ENCODE peak calls at places on chromosomes 13 and 19, in seven cellular contexts. N is activated naive CD4-positive, alpha-beta T cell treated with Interleukin-2 at 50 U/mL for 16 hours; C is non-pigmented ciliary epithelial cell; V is Caki2; W is stimulated activated naive B cell treated with anti-CD40 and anti-IgM and Interleukin-4, amounts not matched to agents 10 μg/mL and 1 μg/mL and 100 μg/mL, for 72 hours; T is activated CD4-positive, alpha-beta T cell treated with anti-CD3 and anti-CD28 coated beads, Interleukin-2, amount 10 ng/mL, durations not matched to agents 7 days and 5 days; U is RCC 7860. H is an unnamed sample.

GRCh38 chr13:70170689-70171088 is 62.4 kb upstream of the KLHL1 start:
- DNase-seq in W (no peak), U (no peak), T (no peak), C (no peak), N (no peak), V (no peak), H (no peak)

GRCh38 chr13:75353786-75354193 is 128.2 kb downstream of the TBC1D4 start:
- DNase-seq in V (no peak), T (no peak), U (no peak), C (no peak), W (no peak), N (no peak), H (no peak)

GRCh38 chr13:21124853-21125252 is 51.5 kb downstream of the SKA3 start:
- DNase-seq in W (no peak), N (no peak), V (peak), C (no peak), T (no peak), U (peak), H (peak)

GRCh38 chr13:21541980-21542379 is 62.0 kb downstream of the MICU2 start:
- DNase-seq in N (no peak), W (no peak), V (no peak), C (no peak), U (no peak), T (no peak), H (no peak)

GRCh38 chr19:55346725-55347441 is 7.2 kb downstream of the KMT5C start:
- DNase-seq in W (no peak), V (no peak), U (no peak), N (no peak), T (no peak), C (no peak), H (no peak)

GRCh38 chr13:21034602-21035190 is 26.7 kb downstream of the LATS2 start:
- DNase-seq in W (no peak), V (no peak), N (no peak), U (peak), T (no peak), C (no peak), H (peak)

GRCh38 chr13:39415403-39415802 is 187.6 kb downstream of the LHFPL6 start:
- DNase-seq in U (no peak), T (no peak), N (no peak), W (no peak), C (no peak), V (peak), H (no peak)

GRCh38 chr19:35549174-35549788 is 3.9 kb downstream of the TMEM147 start:
- DNase-seq in V (peak), T (peak), W (no peak), N (peak), C (no peak), U (peak), H (peak)

GRCh38 chr19:18772620-18773587 is 18.2 kb downstream of the COMP start:
- DNase-seq in U (no peak), T (no peak), N (no peak), V (no peak), W (no peak), C (no peak), H (no peak)

GRCh38 chr19:35125746-35126623 is 8.9 kb downstream of the LGI4 start:
- DNase-seq in N (no peak), V (no peak), U (no peak), T (no peak), W (no peak), C (no peak), H (no peak)

GRCh38 chr19:29067831-29068230 is 145.1 kb downstream of the UQCRFS1 start:
- DNase-seq in U (no peak), C (no peak), V (no peak), N (no peak), W (no peak), T (no peak), H (no peak)

GRCh38 chr19:39093761-39094160 is 9.6 kb downstream of the ACP7 start:
- DNase-seq in U (no peak), N (no peak), C (peak), V (no peak), T (no peak), W (no peak), H (no peak)

H was measured in Jurkat, Clone E6-1.